ENCODE peak calls at places on chromosome 11, in eight cellular contexts. One of them, this sample, is unnamed.

GRCh38 chr11:64800633-64801464 is 2.2 kb downstream of the MAP4K2 start:
- DNase-seq in mucosa of descending colon: no peak
- DNase-seq in mesothelial cell of epicardium: no peak
- DNase-seq in head of caudate nucleus: no peak
- DNase-seq in immature natural killer cell: no peak
- DNase-seq in NCI-H446: no peak
- DNase-seq in AML-193: no peak
- DNase-seq in GF-D8: no peak
- DNase-seq in this sample: no peak

GRCh38 chr11:63537293-63538101 is 889 bp downstream of the PLAAT4 start:
- DNase-seq in mucosa of descending colon: no peak
- DNase-seq in mesothelial cell of epicardium: no peak
- DNase-seq in head of caudate nucleus: peak
- DNase-seq in immature natural killer cell: no peak
- DNase-seq in NCI-H446: peak
- DNase-seq in AML-193: no peak
- DNase-seq in GF-D8: no peak
- DNase-seq in this sample: peak

GRCh38 chr11:68889948-68890446 is 13.6 kb downstream of the MRPL21 start:
- DNase-seq in mucosa of descending colon: peak
- DNase-seq in mesothelial cell of epicardium: peak
- DNase-seq in head of caudate nucleus: no peak
- DNase-seq in immature natural killer cell: no peak
- DNase-seq in NCI-H446: no peak
- DNase-seq in AML-193: no peak
- DNase-seq in GF-D8: no peak
- DNase-seq in this sample: peak

GRCh38 chr11:134238956-134239355 is 14.2 kb downstream of the THYN1 start:
- DNase-seq in mucosa of descending colon: no peak
- DNase-seq in mesothelial cell of epicardium: no peak
- DNase-seq in head of caudate nucleus: no peak
- DNase-seq in immature natural killer cell: no peak
- DNase-seq in NCI-H446: no peak
- DNase-seq in AML-193: no peak
- DNase-seq in GF-D8: no peak
- DNase-seq in this sample: no peak

GRCh38 chr11:99244613-99245012 is 223.9 kb downstream of the CNTN5 start:
- DNase-seq in mucosa of descending colon: no peak
- DNase-seq in mesothelial cell of epicardium: no peak
- DNase-seq in head of caudate nucleus: no peak
- DNase-seq in immature natural killer cell: no peak
- DNase-seq in NCI-H446: no peak
- DNase-seq in AML-193: no peak
- DNase-seq in GF-D8: no peak
- DNase-seq in this sample: peak

GRCh38 chr11:33315822-33316221 is 58.6 kb downstream of the HIPK3 start:
- DNase-seq in mucosa of descending colon: no peak
- DNase-seq in mesothelial cell of epicardium: no peak
- DNase-seq in head of caudate nucleus: no peak
- DNase-seq in immature natural killer cell: no peak
- DNase-seq in NCI-H446: no peak
- DNase-seq in AML-193: no peak
- DNase-seq in GF-D8: no peak
- DNase-seq in this sample: no peak

GRCh38 chr11:29184939-29185890 is 831.6 kb downstream of the KCNA4 start:
- DNase-seq in mucosa of descending colon: no peak
- DNase-seq in mesothelial cell of epicardium: no peak
- DNase-seq in head of caudate nucleus: no peak
- DNase-seq in immature natural killer cell: no peak
- DNase-seq in NCI-H446: no peak
- DNase-seq in AML-193: no peak
- DNase-seq in GF-D8: no peak
- DNase-seq in this sample: peak

GRCh38 chr11:68584097-68584496 is 100.2 kb upstream of the GAL start:
- DNase-seq in mucosa of descending colon: peak
- DNase-seq in mesothelial cell of epicardium: peak
- DNase-seq in head of caudate nucleus: no peak
- DNase-seq in immature natural killer cell: peak
- DNase-seq in NCI-H446: no peak
- DNase-seq in AML-193: peak
- DNase-seq in GF-D8: no peak
- DNase-seq in this sample: peak

GRCh38 chr11:14537134-14537599 is 17.0 kb upstream of the PSMA1 start:
- DNase-seq in mucosa of descending colon: peak
- DNase-seq in mesothelial cell of epicardium: no peak
- DNase-seq in head of caudate nucleus: no peak
- DNase-seq in immature natural killer cell: peak
- DNase-seq in NCI-H446: peak
- DNase-seq in AML-193: peak
- DNase-seq in GF-D8: peak
- DNase-seq in this sample: peak

GRCh38 chr11:81218440-81218839 is 1515.2 kb downstream of the FAM181B start:
- DNase-seq in mucosa of descending colon: no peak
- DNase-seq in mesothelial cell of epicardium: no peak
- DNase-seq in head of caudate nucleus: no peak
- DNase-seq in immature natural killer cell: no peak
- DNase-seq in NCI-H446: no peak
- DNase-seq in AML-193: no peak
- DNase-seq in GF-D8: no peak
- DNase-seq in this sample: no peak

GRCh38 chr11:19777342-19778102 is 64.9 kb downstream of the NAV2 start:
- DNase-seq in mucosa of descending colon: peak
- DNase-seq in mesothelial cell of epicardium: no peak
- DNase-seq in head of caudate nucleus: peak
- DNase-seq in immature natural killer cell: no peak
- DNase-seq in NCI-H446: no peak
- DNase-seq in AML-193: no peak
- DNase-seq in GF-D8: no peak
- DNase-seq in this sample: peak

GRCh38 chr11:48154162-48154561 is 62.4 kb upstream of the OR4B1 start:
- DNase-seq in mucosa of descending colon: no peak
- DNase-seq in mesothelial cell of epicardium: no peak
- DNase-seq in head of caudate nucleus: no peak
- DNase-seq in immature natural killer cell: no peak
- DNase-seq in NCI-H446: no peak
- DNase-seq in AML-193: no peak
- DNase-seq in GF-D8: no peak
- DNase-seq in this sample: peak

GRCh38 chr11:45918331-45918941 is 759 bp upstream of the PEX16 start:
- DNase-seq in mucosa of descending colon: peak
- DNase-seq in mesothelial cell of epicardium: peak
- DNase-seq in head of caudate nucleus: peak
- DNase-seq in immature natural killer cell: peak
- DNase-seq in NCI-H446: peak
- DNase-seq in AML-193: peak
- DNase-seq in GF-D8: peak
- DNase-seq in this sample: peak

GRCh38 chr11:76120513-76121081 is 85.7 kb downstream of the WNT11 start:
- DNase-seq in mucosa of descending colon: peak
- DNase-seq in mesothelial cell of epicardium: no peak
- DNase-seq in head of caudate nucleus: no peak
- DNase-seq in immature natural killer cell: no peak
- DNase-seq in NCI-H446: no peak
- DNase-seq in AML-193: no peak
- DNase-seq in GF-D8: no peak
- DNase-seq in this sample: no peak

GRCh38 chr11:134033696-134034491 is 35.0 kb upstream of the JAM3 start:
- DNase-seq in mucosa of descending colon: peak
- DNase-seq in mesothelial cell of epicardium: peak
- DNase-seq in head of caudate nucleus: peak
- DNase-seq in immature natural killer cell: peak
- DNase-seq in NCI-H446: peak
- DNase-seq in AML-193: no peak
- DNase-seq in GF-D8: peak
- DNase-seq in this sample: peak

GRCh38 chr11:74678591-74679512 is 52.4 kb downstream of the CHRDL2 start:
- DNase-seq in mucosa of descending colon: no peak
- DNase-seq in mesothelial cell of epicardium: peak
- DNase-seq in head of caudate nucleus: peak
- DNase-seq in immature natural killer cell: no peak
- DNase-seq in NCI-H446: no peak
- DNase-seq in AML-193: no peak
- DNase-seq in GF-D8: no peak
- DNase-seq in this sample: no peak

GRCh38 chr11:134414036-134414731 is 2.1 kb upstream of the B3GAT1 start:
- DNase-seq in mucosa of descending colon: no peak
- DNase-seq in mesothelial cell of epicardium: no peak
- DNase-seq in head of caudate nucleus: no peak
- DNase-seq in immature natural killer cell: no peak
- DNase-seq in NCI-H446: no peak
- DNase-seq in AML-193: no peak
- DNase-seq in GF-D8: no peak
- DNase-seq in this sample: no peak

GRCh38 chr11:23725752-23726151 is 771.1 kb upstream of the LUZP2 start:
- DNase-seq in mucosa of descending colon: no peak
- DNase-seq in mesothelial cell of epicardium: no peak
- DNase-seq in head of caudate nucleus: no peak
- DNase-seq in immature natural killer cell: no peak
- DNase-seq in NCI-H446: no peak
- DNase-seq in AML-193: no peak
- DNase-seq in GF-D8: no peak
- DNase-seq in this sample: peak

GRCh38 chr11:118245946-118246562 is 6.1 kb downstream of the MPZL3 start:
- DNase-seq in mucosa of descending colon: no peak
- DNase-seq in mesothelial cell of epicardium: no peak
- DNase-seq in head of caudate nucleus: no peak
- DNase-seq in immature natural killer cell: no peak
- DNase-seq in NCI-H446: no peak
- DNase-seq in AML-193: no peak
- DNase-seq in GF-D8: no peak
- DNase-seq in this sample: no peak

GRCh38 chr11:134524876-134525845 is 113.1 kb upstream of the B3GAT1 start:
- DNase-seq in mucosa of descending colon: no peak
- DNase-seq in mesothelial cell of epicardium: no peak
- DNase-seq in head of caudate nucleus: peak
- DNase-seq in immature natural killer cell: no peak
- DNase-seq in NCI-H446: no peak
- DNase-seq in AML-193: no peak
- DNase-seq in GF-D8: no peak
- DNase-seq in this sample: no peak

GRCh38 chr11:1157341-1157644 is 460 bp upstream of the MUC5AC start:
- DNase-seq in mucosa of descending colon: no peak
- DNase-seq in mesothelial cell of epicardium: no peak
- DNase-seq in head of caudate nucleus: no peak
- DNase-seq in immature natural killer cell: no peak
- DNase-seq in NCI-H446: no peak
- DNase-seq in AML-193: no peak
- DNase-seq in GF-D8: no peak
- DNase-seq in this sample: no peak

GRCh38 chr11:1082346-1082727 is 7.7 kb downstream of the MUC2 start:
- DNase-seq in mucosa of descending colon: no peak
- DNase-seq in mesothelial cell of epicardium: peak
- DNase-seq in head of caudate nucleus: no peak
- DNase-seq in immature natural killer cell: no peak
- DNase-seq in NCI-H446: no peak
- DNase-seq in AML-193: no peak
- DNase-seq in GF-D8: no peak
- DNase-seq in this sample: no peak

GRCh38 chr11:2590131-2590950 is 109.5 kb downstream of the KCNQ1OT1 start:
- DNase-seq in mucosa of descending colon: no peak
- DNase-seq in mesothelial cell of epicardium: peak
- DNase-seq in head of caudate nucleus: peak
- DNase-seq in immature natural killer cell: no peak
- DNase-seq in NCI-H446: no peak
- DNase-seq in AML-193: no peak
- DNase-seq in GF-D8: no peak
- DNase-seq in this sample: no peak

GRCh38 chr11:108160970-108161566 is 39.7 kb downstream of the ACAT1 start:
- DNase-seq in mucosa of descending colon: no peak
- DNase-seq in mesothelial cell of epicardium: no peak
- DNase-seq in head of caudate nucleus: no peak
- DNase-seq in immature natural killer cell: no peak
- DNase-seq in NCI-H446: no peak
- DNase-seq in AML-193: no peak
- DNase-seq in GF-D8: no peak
- DNase-seq in this sample: no peak

GRCh38 chr11:11579012-11579755 is 42.6 kb downstream of the GALNT18 start:
- DNase-seq in mucosa of descending colon: no peak
- DNase-seq in mesothelial cell of epicardium: no peak
- DNase-seq in head of caudate nucleus: no peak
- DNase-seq in immature natural killer cell: no peak
- DNase-seq in NCI-H446: peak
- DNase-seq in AML-193: no peak
- DNase-seq in GF-D8: no peak
- DNase-seq in this sample: no peak

GRCh38 chr11:19881185-19881584 is 168.5 kb downstream of the NAV2 start:
- DNase-seq in mucosa of descending colon: no peak
- DNase-seq in mesothelial cell of epicardium: no peak
- DNase-seq in head of caudate nucleus: no peak
- DNase-seq in immature natural killer cell: no peak
- DNase-seq in NCI-H446: no peak
- DNase-seq in AML-193: no peak
- DNase-seq in GF-D8: no peak
- DNase-seq in this sample: no peak

GRCh38 chr11:116647305-116648080 is 125.3 kb downstream of the BUD13 start:
- DNase-seq in mucosa of descending colon: no peak
- DNase-seq in mesothelial cell of epicardium: no peak
- DNase-seq in head of caudate nucleus: no peak
- DNase-seq in immature natural killer cell: no peak
- DNase-seq in NCI-H446: no peak
- DNase-seq in AML-193: no peak
- DNase-seq in GF-D8: no peak
- DNase-seq in this sample: no peak

GRCh38 chr11:127485541-127485940 is 485.0 kb upstream of the KIRREL3 start:
- DNase-seq in mucosa of descending colon: no peak
- DNase-seq in mesothelial cell of epicardium: no peak
- DNase-seq in head of caudate nucleus: no peak
- DNase-seq in immature natural killer cell: no peak
- DNase-seq in NCI-H446: no peak
- DNase-seq in AML-193: no peak
- DNase-seq in GF-D8: no peak
- DNase-seq in this sample: no peak

GRCh38 chr11:13128381-13128780 is 119.3 kb downstream of the RASSF10 start:
- DNase-seq in mucosa of descending colon: no peak
- DNase-seq in mesothelial cell of epicardium: no peak
- DNase-seq in head of caudate nucleus: no peak
- DNase-seq in immature natural killer cell: no peak
- DNase-seq in NCI-H446: no peak
- DNase-seq in AML-193: no peak
- DNase-seq in GF-D8: no peak
- DNase-seq in this sample: no peak

GRCh38 chr11:111502611-111503010 is 9.6 kb downstream of the BTG4 start:
- DNase-seq in mucosa of descending colon: no peak
- DNase-seq in mesothelial cell of epicardium: no peak
- DNase-seq in head of caudate nucleus: no peak
- DNase-seq in immature natural killer cell: no peak
- DNase-seq in NCI-H446: no peak
- DNase-seq in AML-193: no peak
- DNase-seq in GF-D8: no peak
- DNase-seq in this sample: no peak

GRCh38 chr11:20488352-20488751 is 100.8 kb downstream of the PRMT3 start:
- DNase-seq in mucosa of descending colon: no peak
- DNase-seq in mesothelial cell of epicardium: no peak
- DNase-seq in head of caudate nucleus: no peak
- DNase-seq in immature natural killer cell: no peak
- DNase-seq in NCI-H446: peak
- DNase-seq in AML-193: no peak
- DNase-seq in GF-D8: no peak
- DNase-seq in this sample: no peak

GRCh38 chr11:68965901-68966868 is 14.6 kb downstream of the MRGPRD start:
- DNase-seq in mucosa of descending colon: no peak
- DNase-seq in mesothelial cell of epicardium: no peak
- DNase-seq in head of caudate nucleus: no peak
- DNase-seq in immature natural killer cell: no peak
- DNase-seq in NCI-H446: no peak
- DNase-seq in AML-193: no peak
- DNase-seq in GF-D8: no peak
- DNase-seq in this sample: no peak

GRCh38 chr11:105489431-105489830 is 120.4 kb upstream of the GRIA4 start:
- DNase-seq in mucosa of descending colon: no peak
- DNase-seq in mesothelial cell of epicardium: no peak
- DNase-seq in head of caudate nucleus: no peak
- DNase-seq in immature natural killer cell: no peak
- DNase-seq in NCI-H446: peak
- DNase-seq in AML-193: no peak
- DNase-seq in GF-D8: no peak
- DNase-seq in this sample: peak

This sample was measured in EL.